ENCODE peak calls at places on chromosomes 3 and 15, in ten cellular contexts. L is body of pancreas, U is A549, G is heart left ventricle, A is IMR-90, P is endothelial cell of umbilical vein, X is vagina, D is ovary, J is tibial nerve, E is HepG2. B is an unnamed sample. For H3K4me1, the result is how much of the 10 kb centered on the place peaks cover.

GRCh38 chr3:165805834-165806561 is 31.2 kb downstream of the BCHE start:
- DNase-seq in X (no peak), A (no peak), U (peak), L (no peak), J (no peak), E (no peak), P (no peak), G (no peak), D (no peak), B (no peak)

GRCh38 chr3:146496726-146497125 is 27.4 kb upstream of the PLSCR2 start:
- DNase-seq in A (no peak), G (no peak), E (no peak), J (no peak), U (no peak), P (no peak), D (no peak), X (no peak), L (no peak), B (no peak)

GRCh38 chr3:159364511-159364910 is 562.7 kb downstream of the MFSD1 start:
- DNase-seq in J (no peak), X (no peak), L (no peak), P (no peak), E (no peak), U (no peak), A (no peak), G (no peak), D (no peak), B (no peak)

GRCh38 chr3:194579091-194579606 is 54.1 kb downstream of the TMEM44 start:
- DNase-seq in P (peak), J (no peak), A (no peak), L (no peak), G (peak), U (no peak), E (no peak), X (no peak), D (no peak), B (no peak)

GRCh38 chr3:69294014-69294771 is 91.7 kb downstream of the FRMD4B start:
- DNase-seq in G (no peak), A (no peak), D (no peak), L (no peak), U (peak), J (no peak), P (no peak), E (no peak), X (no peak), B (no peak)

GRCh38 chr3:177224406-177224805 is 27.1 kb upstream of the TBL1XR1 start:
- DNase-seq in G (no peak), D (no peak), U (no peak), L (no peak), E (no peak), A (no peak), J (no peak), P (no peak), X (no peak), B (no peak)

GRCh38 chr3:23760325-23760724 is 45.4 kb upstream of the UBE2E1 start:
- DNase-seq in E (no peak), P (no peak), L (no peak), D (no peak), U (no peak), A (no peak), J (no peak), X (no peak), G (no peak), B (no peak)

GRCh38 chr3:28317438-28318022 is 31.0 kb upstream of the ZCWPW2 start:
- DNase-seq in U (peak), P (peak), L (peak), G (no peak), E (peak), D (no peak), X (no peak), J (no peak), A (peak), B (no peak)

GRCh38 chr3:9750556-9751411 is 1.0 kb downstream of the OGG1 start:
- DNase-seq in E (peak), P (no peak), X (no peak), J (no peak), L (no peak), D (no peak), A (peak), U (peak), G (no peak), B (peak)

GRCh38 chr3:36446230-36446629 is 65.9 kb downstream of the STAC start:
- DNase-seq in U (no peak), A (no peak), L (no peak), J (no peak), G (no peak), P (no peak), X (no peak), E (no peak), D (no peak), B (no peak)

GRCh38 chr3:43733459-43734384 is 43.0 kb downstream of the ABHD5 start:
- DNase-seq in D (no peak), E (no peak), A (peak), X (no peak), J (no peak), U (no peak), G (peak), P (peak), L (peak), B (no peak)

GRCh38 chr3:73530030-73530411 is 94.7 kb downstream of the PDZRN3 start:
- DNase-seq in D (no peak), A (peak), U (no peak), P (no peak), X (no peak), E (no peak), J (no peak), G (no peak), L (no peak), B (no peak)

GRCh38 chr3:72613871-72614270 is 234.4 kb downstream of the SHQ1 start:
- DNase-seq in J (no peak), E (no peak), G (no peak), D (no peak), X (no peak), A (no peak), U (no peak), L (no peak), P (no peak), B (no peak)

GRCh38 chr15:31227954-31228542 is 98.6 kb upstream of the KLF13 start:
- DNase-seq in X (no peak), G (no peak), P (no peak), E (no peak), L (no peak), J (no peak), U (no peak), A (no peak), D (no peak), B (peak)

GRCh38 chr3:64533565-64534317 is 154.1 kb downstream of the ADAMTS9 start:
- DNase-seq in P (peak), J (peak), U (peak), D (peak), L (peak), X (peak), E (peak), G (peak), A (peak), B (peak)

GRCh38 chr3:184637705-184638104 is 74.2 kb downstream of the MAGEF1 start:
- DNase-seq in D (no peak), J (no peak), P (no peak), U (no peak), X (no peak), G (no peak), A (no peak), L (no peak), E (no peak), B (no peak)

GRCh38 chr3:61570813-61571212 is 9.4 kb downstream of the PTPRG start:
- DNase-seq in E (no peak), G (no peak), D (no peak), L (no peak), U (no peak), X (peak), A (no peak), J (no peak), P (no peak), B (no peak)

GRCh38 chr3:56787784-56788256 is 13.9 kb downstream of the ARHGEF3 start:
- DNase-seq in D (no peak), E (no peak), U (no peak), X (no peak), P (no peak), G (no peak), A (no peak), J (no peak), L (no peak), B (peak)

GRCh38 chr15:34783986-34784385 is 11.4 kb downstream of the ACTC1 start:
- DNase-seq in G (no peak), P (no peak), J (no peak), L (no peak), A (no peak), D (no peak), E (no peak), U (no peak), X (no peak), B (no peak)

GRCh38 chr3:4504340-4505261 is 11.5 kb downstream of the ITPR1 start:
- DNase-seq in L (peak), G (no peak), U (no peak), X (no peak), D (peak), A (no peak), E (no peak), J (no peak), P (no peak), B (peak)

GRCh38 chr3:167700926-167701325 is 33.8 kb downstream of the PDCD10 start:
- DNase-seq in J (no peak), G (no peak), L (no peak), A (no peak), D (no peak), E (no peak), U (no peak), X (no peak), P (no peak), B (no peak)

GRCh38 chr15:85404156-85404921 is 23.9 kb downstream of the AKAP13 start:
- DNase-seq in E (no peak), D (no peak), A (no peak), P (no peak), J (no peak), U (no peak), L (no peak), X (no peak), G (no peak), B (no peak)

GRCh38 chr15:81948142-81948709 is 97.6 kb downstream of the MEX3B start:
- DNase-seq in D (no peak), L (no peak), P (no peak), E (no peak), J (no peak), G (no peak), A (no peak), X (no peak), U (no peak), B (no peak)

DNA sequence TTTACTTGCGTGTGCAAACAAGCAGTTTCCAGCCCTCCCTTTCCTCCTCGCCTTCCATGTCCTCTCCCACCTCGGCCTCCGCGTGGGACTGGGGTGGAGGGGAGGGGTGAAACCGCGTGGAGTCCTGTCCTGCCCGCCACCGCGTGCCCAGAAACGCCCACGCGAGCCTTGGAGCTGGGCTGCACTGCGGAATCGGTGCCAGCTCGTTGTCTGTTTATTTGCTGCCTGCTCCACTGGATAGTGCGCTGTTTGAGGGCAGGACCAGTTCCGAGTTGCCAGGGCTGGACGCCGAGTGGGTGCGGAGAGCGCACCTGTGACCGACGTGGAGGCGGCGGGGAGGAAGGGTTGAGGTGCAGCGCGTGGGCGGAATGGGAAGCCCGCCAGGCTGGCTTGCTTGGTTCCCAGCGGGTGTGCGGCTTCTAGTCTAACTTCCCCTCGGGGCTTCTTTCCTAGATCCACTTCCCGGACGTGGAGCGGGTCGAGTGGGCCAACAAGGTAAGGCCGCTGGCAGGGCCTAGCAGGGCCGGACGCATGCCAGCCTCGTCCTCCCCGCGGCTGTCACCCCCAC is 17.3 kb downstream of the ESYT3 start:
- DNase-seq in E (no peak), G (peak), L (no peak), X (no peak), A (no peak), U (no peak), D (no peak), J (no peak), P (no peak), B (no peak)
- TF ChIP-seq POLR2A in E (no peak), G (no peak), L (no peak), X (no peak), A (no peak), U (no peak), D (no peak), J (no peak), P (no peak), B (no peak)

GRCh38 chr15:28937271-28937670 is 51.5 kb downstream of the APBA2 start:
- DNase-seq in X (no peak), L (no peak), J (no peak), G (no peak), E (no peak), U (no peak), A (no peak), D (no peak), P (no peak), B (no peak)

GRCh38 chr15:28934645-28935044 is 48.9 kb downstream of the APBA2 start:
- DNase-seq in E (no peak), G (no peak), X (no peak), P (no peak), L (no peak), J (no peak), U (no peak), D (no peak), A (no peak), B (no peak)

GRCh38 chr15:28936081-28936480 is 50.3 kb downstream of the APBA2 start:
- DNase-seq in X (no peak), J (no peak), E (no peak), P (no peak), U (no peak), G (no peak), L (no peak), A (no peak), D (no peak), B (peak)

GRCh38 chr15:28935316-28935715 is 49.5 kb downstream of the APBA2 start:
- DNase-seq in E (peak), A (no peak), L (no peak), X (no peak), G (no peak), P (no peak), D (no peak), J (no peak), U (no peak), B (peak)

DNA sequence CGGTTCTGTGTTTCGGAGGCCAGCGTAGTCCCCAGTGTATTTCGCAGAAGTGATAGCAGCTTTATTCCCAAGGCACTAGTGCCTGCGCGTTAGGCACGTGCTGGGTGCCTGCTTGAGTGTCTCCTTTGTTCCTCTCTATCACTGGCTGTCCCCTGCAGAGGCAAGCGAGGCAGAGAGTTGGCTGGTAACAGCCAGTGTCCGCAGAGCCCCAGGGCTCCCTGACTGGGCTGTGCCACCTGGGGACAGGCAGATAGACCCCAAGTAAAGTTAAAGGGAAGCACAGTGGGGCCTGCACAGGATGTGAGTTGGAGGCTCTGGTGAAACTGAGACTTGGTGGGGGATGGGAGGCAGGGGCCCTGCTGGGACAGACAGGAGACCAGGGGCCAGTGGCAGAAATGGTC is 50.7 kb downstream of the APBA2 start:
- DNase-seq in U (no peak), X (no peak), J (no peak), A (no peak), P (no peak), L (no peak), D (no peak), E (no peak), G (no peak), B (no peak)
- H3K4me1 ChIP-seq in U (under half), X (under half), J (under half), A (under half), P (under half), L (under half), D (under half), E (under half), G (under half), B (under half)

DNA sequence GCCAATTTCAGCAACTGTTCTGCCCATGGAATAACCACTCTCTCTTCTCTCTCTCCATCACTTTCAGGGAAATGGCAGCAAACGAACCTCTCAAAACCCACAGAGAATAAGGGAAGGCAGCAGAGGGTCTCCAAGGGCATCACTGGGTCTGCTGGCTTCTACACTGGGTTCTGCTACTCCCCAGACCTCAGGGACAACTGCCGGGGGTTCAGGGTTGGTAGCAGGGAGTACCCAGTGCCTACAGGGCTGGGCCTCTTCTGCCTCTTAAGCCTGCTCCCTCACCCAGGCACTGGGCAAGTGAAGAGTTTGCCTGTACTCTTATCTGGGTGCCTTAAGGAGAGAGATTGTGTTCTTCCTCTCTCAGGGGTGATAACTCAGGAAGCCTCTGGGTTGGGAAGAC is 2.5 kb downstream of the TCTA start:
- DNase-seq in J (no peak), A (no peak), D (no peak), U (no peak), L (no peak), X (no peak), P (no peak), G (no peak), E (no peak), B (no peak)
- TF ChIP-seq CTCF in J (no peak), A (no peak), D (no peak), U (no peak), L (no peak), X (no peak), P (no peak), G (no peak), E (no peak), B (no peak)

GRCh38 chr15:43183270-43183669 is 1.9 kb upstream of the CCNDBP1 start:
- DNase-seq in G (no peak), U (no peak), P (no peak), L (no peak), D (no peak), J (no peak), X (no peak), A (no peak), E (no peak), B (no peak)

GRCh38 chr15:43187544-43188155 is 2.4 kb downstream of the CCNDBP1 start:
- DNase-seq in E (peak), A (peak), D (no peak), P (peak), U (peak), G (no peak), J (no peak), L (no peak), X (no peak), B (no peak)

GRCh38 chr15:43186003-43186353 is 775 bp downstream of the CCNDBP1 start:
- DNase-seq in P (no peak), D (no peak), L (no peak), G (no peak), X (no peak), J (no peak), E (no peak), U (peak), A (no peak), B (no peak)

GRCh38 chr15:43184407-43185160 is 619 bp upstream of the CCNDBP1 start:
- DNase-seq in P (no peak), A (no peak), L (no peak), J (no peak), X (no peak), U (no peak), E (no peak), D (no peak), G (no peak), B (no peak)

DNA sequence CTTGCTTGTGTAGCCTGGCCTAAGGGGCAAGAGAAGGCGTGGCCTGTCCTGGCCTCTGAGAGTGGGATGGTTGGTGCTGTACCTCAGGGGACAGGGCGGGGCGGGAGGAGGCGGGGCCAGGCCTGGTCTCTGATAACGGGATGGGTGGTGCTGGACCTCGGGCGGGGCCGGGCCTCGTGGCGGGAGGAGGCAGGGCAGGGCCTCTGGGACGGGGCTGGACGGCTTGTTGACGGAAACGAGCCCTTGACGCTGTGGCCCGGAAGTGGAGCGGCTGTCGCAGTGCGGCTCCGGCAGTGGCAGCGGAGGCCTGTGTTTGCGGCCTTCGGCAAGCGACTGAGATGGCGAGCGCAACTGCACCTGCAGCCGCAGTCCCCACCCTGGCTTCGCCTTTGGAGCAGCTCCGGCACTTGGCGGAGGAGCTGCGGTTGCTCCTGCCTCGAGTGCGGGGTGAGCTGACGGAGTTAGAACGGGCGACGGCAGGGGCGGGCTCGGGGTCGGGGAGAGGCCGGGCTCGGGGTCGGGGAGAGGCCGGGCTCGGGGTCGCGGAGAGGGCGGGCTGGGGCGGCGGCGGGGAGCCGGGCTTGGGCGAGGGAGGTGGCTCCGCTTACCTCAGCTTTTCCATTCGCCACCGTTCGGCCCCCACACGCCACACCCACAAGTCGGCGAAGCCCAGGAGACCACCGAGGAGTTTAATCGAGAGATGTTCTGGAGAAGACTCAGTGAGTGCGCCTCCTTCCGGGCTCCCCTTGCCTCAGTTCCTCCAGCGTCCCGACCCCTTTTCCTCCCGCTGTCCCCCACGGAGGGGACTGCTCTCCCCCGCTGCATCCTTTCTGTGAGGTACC is at the start of gene CCNDBP1:
- DNase-seq in D (peak), U (peak), P (peak), X (no peak), L (peak), G (peak), A (peak), J (peak), E (peak), B (peak)
- TF ChIP-seq POLR2A in D (peak), U (peak), P (peak), X (peak), L (peak), G (no peak), A (no peak), J (peak), E (peak), B (peak)

GRCh38 chr3:31936661-31937060 is 44.4 kb downstream of the OSBPL10 start:
- DNase-seq in X (no peak), A (peak), P (peak), E (no peak), D (no peak), L (no peak), U (no peak), J (no peak), G (no peak), B (no peak)
- H3K4me1 ChIP-seq in X (under half), A (under half), P (under half), E (half or more), D (under half), L (under half), U (under half), J (under half), G (under half), B (under half)

DNA sequence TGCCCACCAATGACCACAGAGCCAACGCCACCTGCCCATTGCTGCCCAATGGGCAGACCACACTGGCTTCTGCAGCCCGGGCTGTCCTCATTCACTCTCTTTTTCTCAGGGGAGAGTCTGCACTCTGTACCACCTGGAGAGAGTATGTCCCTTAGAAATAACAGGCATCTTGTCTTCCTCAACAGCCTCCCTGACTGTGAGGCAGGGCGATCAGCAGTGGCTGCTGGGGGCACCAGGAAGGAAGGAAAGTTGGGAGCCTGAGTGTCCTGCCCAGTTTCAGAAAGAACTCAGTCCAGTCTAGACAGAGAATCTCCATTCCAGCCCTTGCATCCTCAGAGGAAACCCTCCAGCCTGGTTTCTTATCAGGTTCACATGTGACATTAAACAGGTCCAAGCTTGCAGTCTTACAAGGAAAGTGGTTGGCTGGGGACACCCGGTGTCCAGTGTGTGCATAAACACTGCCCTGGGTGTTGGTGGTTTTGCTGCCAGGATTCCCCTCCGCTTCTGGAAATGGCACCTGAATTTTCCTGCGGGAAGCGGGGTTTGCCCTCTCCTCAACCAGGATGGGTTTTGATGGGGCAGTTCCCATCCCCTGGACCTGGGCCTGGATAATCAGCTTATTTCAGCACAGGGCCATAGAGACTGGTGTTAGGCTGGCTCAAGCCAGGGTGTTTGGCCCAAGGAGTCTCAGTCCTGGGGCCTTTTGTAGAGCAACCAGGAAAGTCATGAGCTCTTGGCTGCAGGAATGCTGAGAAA is 37.1 kb downstream of the SSUH2 start:
- DNase-seq in U (peak), X (no peak), A (peak), G (peak), D (peak), L (peak), J (no peak), P (peak), E (peak), B (no peak)
- TF ChIP-seq CTCF in U (peak), X (peak), A (peak), G (peak), D (peak), L (peak), J (peak), P (peak), E (peak), B (no peak)